ENCODE peak calls at places on chromosomes 3 and 15, in ten cellular contexts. Q, I, N, B, D, U, W, Y, F and O are unnamed samples.

GRCh38 chr3:165839296-165840076 is 2.3 kb upstream of the BCHE start:
- DNase-seq in Q (no peak), I (peak), N (no peak), B (no peak), D (no peak), U (no peak), W (no peak), Y (no peak), F (no peak), O (no peak)

GRCh38 chr3:56937580-56937979 is 122.9 kb upstream of the SPATA12 start:
- DNase-seq in Q (no peak), I (no peak), N (no peak), B (no peak), D (no peak), U (no peak), W (no peak), Y (no peak), F (no peak), O (no peak)

GRCh38 chr3:122263974-122264588 is 61.0 kb upstream of the CSTA start:
- DNase-seq in Q (no peak), I (no peak), N (no peak), B (no peak), D (no peak), U (no peak), W (no peak), Y (no peak), F (no peak), O (no peak)

GRCh38 chr3:10363935-10364334 is 43.0 kb upstream of the SEC13 start:
- DNase-seq in Q (no peak), I (no peak), N (no peak), B (no peak), D (no peak), U (no peak), W (no peak), Y (peak), F (no peak), O (no peak)

GRCh38 chr3:50164056-50164455 is 8.9 kb downstream of the SEMA3F start:
- DNase-seq in Q (no peak), I (peak), N (peak), B (peak), D (peak), U (peak), W (no peak), Y (peak), F (peak), O (peak)

GRCh38 chr15:25504307-25504706 is 65.5 kb upstream of the UBE3A start:
- DNase-seq in Q (no peak), I (peak), N (no peak), B (no peak), D (no peak), U (no peak), W (no peak), Y (no peak), F (peak), O (no peak)

GRCh38 chr3:181417748-181418147 is 294.0 kb upstream of the SOX2 start:
- DNase-seq in Q (peak), I (peak), N (no peak), B (no peak), D (peak), U (no peak), W (no peak), Y (peak), F (peak), O (no peak)

GRCh38 chr3:54264050-54264449 is 141.7 kb downstream of the CACNA2D3 start:
- DNase-seq in Q (no peak), I (no peak), N (no peak), B (no peak), D (no peak), U (no peak), W (no peak), Y (no peak), F (no peak), O (no peak)

DNA sequence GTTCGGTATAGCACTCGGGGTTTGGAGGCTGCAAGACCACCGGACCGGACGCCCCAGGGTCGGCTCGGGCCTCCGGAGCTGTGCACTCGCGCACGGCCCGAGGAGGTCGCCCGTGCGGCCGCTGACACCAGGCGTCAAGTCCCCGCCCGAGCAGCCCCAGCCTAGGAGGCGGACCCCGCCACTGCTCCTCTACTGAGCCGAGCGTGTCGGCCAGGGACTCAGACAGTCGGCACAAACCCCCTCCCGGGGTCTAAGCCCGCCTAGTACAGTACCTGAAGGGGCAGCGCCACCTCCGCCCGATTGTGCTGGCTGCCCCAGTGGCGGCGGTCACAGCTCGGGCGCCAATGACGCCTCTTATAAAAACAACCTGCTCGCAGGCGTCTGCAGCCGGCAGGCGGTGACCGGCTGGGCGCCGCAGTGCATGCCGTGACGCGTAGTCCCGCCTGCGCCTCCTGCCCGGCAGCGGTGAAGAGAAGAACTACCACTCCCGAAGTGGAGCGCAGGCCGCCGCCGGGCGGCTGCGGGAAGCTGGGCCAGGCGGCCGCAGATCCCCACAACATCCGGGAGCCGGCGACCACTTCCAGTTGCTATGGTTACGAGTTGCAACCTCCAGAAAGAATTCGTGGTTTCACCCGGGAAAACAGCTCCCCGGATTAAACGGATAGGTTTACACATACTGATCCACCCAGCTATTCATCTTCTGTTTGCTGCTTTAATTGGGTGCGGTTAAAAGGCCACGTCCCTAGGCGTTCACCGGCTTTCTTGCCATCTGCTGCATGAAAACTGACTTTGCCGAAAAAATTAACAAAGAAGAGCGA is at the start of the genes CCPG1 and PIERCE2:
- DNase-seq in Q (peak), I (peak), N (peak), B (peak), D (peak), U (peak), W (peak), Y (peak), F (peak), O (peak)
- TF ChIP-seq CTCF in Q (peak), I (peak), N (peak), B (peak), D (peak), U (peak), W (peak), Y (peak), F (peak), O (peak)

DNA sequence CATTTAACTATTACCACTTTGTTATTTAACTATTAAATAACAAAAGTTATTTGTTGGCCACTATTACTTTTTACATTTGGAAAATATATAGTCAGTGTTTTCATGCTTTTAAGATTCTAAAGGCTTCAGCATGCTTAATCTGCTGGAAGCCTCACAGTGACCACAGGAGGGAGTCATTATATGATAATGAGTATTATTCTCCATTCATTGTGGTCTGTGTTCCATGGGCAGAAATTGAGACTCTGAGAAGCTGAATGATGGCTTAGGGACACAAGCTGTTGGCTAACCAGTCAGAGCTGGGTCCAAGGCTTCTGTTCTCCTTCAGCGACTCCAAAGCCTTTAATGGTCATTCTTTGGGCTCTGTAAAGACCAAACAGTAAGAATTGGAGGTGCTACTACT is 64.7 kb downstream of the BFSP2 start:
- DNase-seq in Q (no peak), I (peak), N (no peak), B (peak), D (no peak), U (no peak), W (no peak), Y (peak), F (peak), O (no peak)
- TF ChIP-seq CTCF in Q (no peak), I (peak), N (peak), B (peak), D (no peak), U (no peak), W (no peak), Y (peak), F (peak), O (no peak)

GRCh38 chr15:66386204-66387123 is at the start of gene MAP2K1:
- DNase-seq in Q (peak), I (peak), N (peak), B (peak), D (peak), U (peak), W (peak), Y (peak), F (peak), O (peak)

GRCh38 chr15:66388057-66388363 is 1.3 kb downstream of the MAP2K1 start:
- DNase-seq in Q (no peak), I (no peak), N (no peak), B (no peak), D (no peak), U (no peak), W (no peak), Y (no peak), F (no peak), O (no peak)

GRCh38 chr15:66388576-66388975 is 1.9 kb downstream of the MAP2K1 start:
- DNase-seq in Q (no peak), I (no peak), N (no peak), B (no peak), D (no peak), U (no peak), W (no peak), Y (no peak), F (no peak), O (no peak)

GRCh38 chr15:66389098-66389858 is 2.6 kb downstream of the MAP2K1 start:
- DNase-seq in Q (no peak), I (no peak), N (no peak), B (no peak), D (no peak), U (no peak), W (no peak), Y (no peak), F (no peak), O (no peak)

GRCh38 chr15:66387176-66388056 is 704 bp downstream of the MAP2K1 start:
- DNase-seq in Q (peak), I (peak), N (peak), B (peak), D (peak), U (peak), W (peak), Y (peak), F (peak), O (peak)
- TF ChIP-seq CTCF in Q (peak), I (peak), N (peak), B (peak), D (peak), U (no peak), W (peak), Y (peak), F (peak), O (peak)

GRCh38 chr15:75694241-75695182 is 18.1 kb downstream of the CSPG4 start:
- DNase-seq in Q (peak), I (peak), N (peak), B (peak), D (peak), U (peak), W (peak), Y (peak), F (peak), O (no peak)
- TF ChIP-seq CTCF in Q (no peak), I (peak), N (peak), B (peak), D (peak), U (no peak), W (peak), Y (peak), F (peak), O (peak)